ENCODE peak calls at places on chromosomes 16 and 17, in ten cellular contexts. J, Z, M, C, V, K, Y, O, S and A are unnamed samples.

GRCh38 chr17:20226814-20227482 is 217.8 kb downstream of the SPECC1 start:
- DNase-seq in J (no peak), Z (peak), K (peak), C (peak), O (peak), M (peak), S (peak), Y (peak), V (peak), A (peak)

GRCh38 chr16:54926166-54926838 is 4.4 kb upstream of the IRX5 start:
- DNase-seq in V (no peak), K (peak), Y (peak), C (no peak), M (no peak), O (no peak), Z (peak), J (no peak), S (peak), A (no peak)

GRCh38 chr17:35586569-35587073 is 501 bp upstream of the AP2B1 start:
- DNase-seq in Z (no peak), K (no peak), V (no peak), C (no peak), J (no peak), M (no peak), Y (no peak), O (no peak), S (no peak), A (no peak)

GRCh38 chr16:15946257-15947044 is 3.0 kb upstream of the ABCC1 start:
- DNase-seq in O (no peak), Z (peak), V (no peak), J (no peak), K (peak), Y (peak), S (peak), C (peak), M (no peak), A (peak)

GRCh38 chr17:60392042-60392844 is at the start of gene USP32:
- DNase-seq in O (peak), J (peak), C (peak), V (peak), K (peak), Y (peak), Z (peak), S (peak), M (peak), A (peak)

GRCh38 chr17:80217703-80218362 is 2.3 kb downstream of the SGSH start:
- DNase-seq in O (no peak), C (no peak), J (no peak), S (no peak), V (no peak), K (no peak), Y (no peak), Z (no peak), M (no peak), A (no peak)

GRCh38 chr17:41982026-41982989 is 15.7 kb downstream of the CNP start:
- DNase-seq in Z (no peak), M (peak), O (no peak), J (no peak), Y (peak), V (no peak), K (peak), S (no peak), C (no peak), A (no peak)

GRCh38 chr17:15511142-15511541 is 43.7 kb upstream of the CDRT4 start:
- DNase-seq in O (no peak), V (no peak), Y (no peak), M (no peak), C (no peak), K (no peak), S (no peak), J (no peak), Z (no peak), A (no peak)

GRCh38 chr17:57284984-57285646 is 28.8 kb downstream of the MSI2 start:
- DNase-seq in O (no peak), Z (no peak), K (no peak), C (no peak), S (no peak), Y (no peak), M (no peak), V (no peak), J (no peak), A (no peak)

GRCh38 chr16:11474617-11475291 is 112.0 kb downstream of the LITAF start:
- DNase-seq in V (no peak), Z (no peak), S (peak), O (no peak), C (no peak), J (no peak), K (no peak), M (no peak), Y (no peak), A (no peak)

GRCh38 chr16:84065536-84066132 is 23.0 kb upstream of the SLC38A8 start:
- DNase-seq in C (peak), K (peak), V (no peak), M (no peak), Y (peak), J (no peak), O (peak), Z (peak), S (peak), A (no peak)

GRCh38 chr16:87288753-87289362 is 28.3 kb downstream of the C16orf95 start:
- DNase-seq in C (no peak), Z (no peak), V (no peak), J (no peak), Y (no peak), S (no peak), O (no peak), M (no peak), K (peak), A (peak)

GRCh38 chr17:72591500-72592241 is 470.9 kb downstream of the SOX9 start:
- DNase-seq in Y (peak), C (no peak), V (no peak), J (no peak), S (peak), Z (peak), O (no peak), M (no peak), K (peak), A (no peak)

GRCh38 chr17:29180051-29180787 is at the start of gene MYO18A:
- DNase-seq in Z (peak), V (no peak), K (peak), J (no peak), S (peak), M (peak), C (peak), Y (peak), O (no peak), A (no peak)

GRCh38 chr17:45432405-45433113 is at the start of gene ARHGAP27:
- DNase-seq in Y (peak), V (no peak), S (peak), O (no peak), Z (peak), K (no peak), C (no peak), J (no peak), M (no peak), A (no peak)

GRCh38 chr17:82751571-82752370 is at the start of gene TBCD:
- DNase-seq in Y (peak), V (peak), S (peak), M (peak), K (peak), O (peak), C (peak), Z (peak), J (no peak), A (peak)

GRCh38 chr17:82750241-82750905 is 1.5 kb upstream of the TBCD start:
- DNase-seq in O (no peak), C (no peak), S (no peak), M (no peak), V (no peak), Y (no peak), Z (no peak), K (no peak), J (no peak), A (no peak)

GRCh38 chr17:82752371-82753200 is 721 bp downstream of the TBCD start:
- DNase-seq in M (no peak), K (peak), V (no peak), S (peak), Z (peak), C (peak), J (no peak), O (no peak), Y (peak), A (no peak)

GRCh38 chr17:82753201-82753464 is 1.3 kb downstream of the TBCD start:
- DNase-seq in O (no peak), Y (no peak), M (no peak), C (no peak), V (no peak), J (no peak), K (no peak), S (no peak), Z (no peak), A (no peak)

GRCh38 chr17:82751171-82751570 is 694 bp upstream of the TBCD start:
- DNase-seq in K (no peak), V (no peak), Y (peak), O (no peak), M (no peak), Z (no peak), S (no peak), C (no peak), J (no peak), A (no peak)
- TF ChIP-seq CTCF in K (no peak), V (no peak), Y (no peak), O (no peak), M (no peak), Z (no peak), S (no peak), C (no peak), J (no peak), A (no peak)

GRCh38 chr17:64778102-64778366 is 115.9 kb upstream of the SMURF2 start:
- DNase-seq in V (no peak), K (no peak), Z (no peak), M (no peak), J (no peak), O (no peak), S (no peak), C (no peak), Y (no peak), A (no peak)
- H3K4me3 ChIP-seq in V (peak), K (no peak), Z (no peak), M (peak), J (no peak), O (no peak), S (no peak), C (no peak), Y (no peak), A (no peak)

GRCh38 chr16:81673432-81673831 is 105.7 kb upstream of the PLCG2 start:
- DNase-seq in K (no peak), S (no peak), V (no peak), Y (no peak), J (no peak), Z (no peak), O (no peak), M (no peak), C (no peak), A (no peak)
- TF ChIP-seq CTCF in K (no peak), S (no peak), V (no peak), Y (no peak), J (no peak), Z (no peak), O (no peak), M (no peak), C (no peak), A (no peak)

DNA sequence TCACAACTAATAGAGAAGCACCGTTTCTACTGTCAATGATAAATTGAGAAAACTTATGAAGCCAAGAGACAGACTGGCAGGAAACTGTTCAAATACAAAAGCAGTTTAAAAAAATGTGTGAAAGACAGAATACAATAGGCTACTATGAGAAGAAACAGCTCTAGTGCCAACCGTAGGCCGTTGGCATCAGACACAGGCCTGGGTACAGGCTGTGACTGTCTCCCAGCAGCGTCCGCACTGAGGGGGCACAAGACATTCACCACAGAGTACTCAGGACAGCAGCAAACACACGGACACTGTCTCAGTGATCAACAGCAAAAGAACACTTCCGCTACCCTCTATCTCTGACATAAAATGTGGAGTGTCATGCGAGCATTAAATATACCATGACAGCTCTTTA is 7.8 kb upstream of the C1QBP start:
- DNase-seq in Z (no peak), J (no peak), C (no peak), M (no peak), K (no peak), O (no peak), Y (no peak), V (no peak), S (no peak), A (no peak)
- H3K4me3 ChIP-seq in Z (no peak), J (no peak), C (no peak), M (no peak), K (no peak), O (no peak), Y (no peak), V (no peak), S (no peak), A (no peak)

GRCh38 chr16:74607967-74608356 is 1.0 kb upstream of the GLG1 start:
- DNase-seq in Z (no peak), J (no peak), V (no peak), C (no peak), Y (no peak), S (no peak), O (no peak), M (no peak), K (peak), A (no peak)

GRCh38 chr16:74607310-74607966 is 524 bp upstream of the GLG1 start:
- DNase-seq in K (no peak), S (no peak), J (no peak), C (no peak), O (no peak), M (no peak), V (no peak), Y (no peak), Z (no peak), A (no peak)

GRCh38 chr16:74608381-74608780 is 1.5 kb upstream of the GLG1 start:
- DNase-seq in C (no peak), S (no peak), V (no peak), K (no peak), Z (no peak), O (no peak), M (no peak), J (no peak), Y (no peak), A (no peak)

GRCh38 chr16:74606521-74607309 is at the start of gene GLG1:
- DNase-seq in S (peak), V (peak), O (peak), C (peak), Y (peak), J (no peak), Z (peak), M (peak), K (peak), A (no peak)

GRCh38 chr16:74608944-74609343 is 2.0 kb upstream of the GLG1 start:
- DNase-seq in Z (no peak), C (no peak), O (no peak), Y (no peak), S (no peak), V (no peak), M (no peak), J (no peak), K (no peak), A (no peak)
- TF ChIP-seq CTCF in Z (no peak), C (no peak), O (no peak), Y (no peak), S (no peak), V (no peak), M (no peak), J (no peak), K (no peak), A (no peak)